ENCODE peak calls at places on chromosomes 4 and X, in five cellular contexts. One of them, this sample, is unnamed.

GRCh38 chr4:34182346-34182745 is 2062.0 kb downstream of the ARAP2 start:
- DNase-seq in colonic mucosa: no peak
- DNase-seq in activated CD4-positive, alpha-beta T cell treated with anti-CD3 and anti-CD28 coated beads for 1 hour: no peak
- DNase-seq in foreskin fibroblast: peak
- DNase-seq in hepatocyte: no peak
- DNase-seq in this sample: no peak

GRCh38 chr4:140085062-140085622 is 68.8 kb downstream of the MAML3 start:
- DNase-seq in foreskin fibroblast: no peak
- DNase-seq in hepatocyte: peak
- DNase-seq in activated CD4-positive, alpha-beta T cell treated with anti-CD3 and anti-CD28 coated beads for 1 hour: no peak
- DNase-seq in colonic mucosa: no peak
- DNase-seq in this sample: no peak

GRCh38 chr4:174307694-174308093 is 24.0 kb downstream of the CEP44 start:
- DNase-seq in foreskin fibroblast: no peak
- DNase-seq in colonic mucosa: no peak
- DNase-seq in hepatocyte: no peak
- DNase-seq in activated CD4-positive, alpha-beta T cell treated with anti-CD3 and anti-CD28 coated beads for 1 hour: no peak
- DNase-seq in this sample: no peak

GRCh38 chrX:9677098-9677739 is 88.4 kb downstream of the GPR143 start:
- DNase-seq in colonic mucosa: peak
- DNase-seq in hepatocyte: no peak
- DNase-seq in activated CD4-positive, alpha-beta T cell treated with anti-CD3 and anti-CD28 coated beads for 1 hour: no peak
- DNase-seq in foreskin fibroblast: peak
- DNase-seq in this sample: no peak

GRCh38 chrX:109797311-109797975 is 64.4 kb upstream of the ACSL4 start:
- DNase-seq in colonic mucosa: no peak
- DNase-seq in activated CD4-positive, alpha-beta T cell treated with anti-CD3 and anti-CD28 coated beads for 1 hour: no peak
- DNase-seq in hepatocyte: no peak
- DNase-seq in foreskin fibroblast: peak
- DNase-seq in this sample: no peak

GRCh38 chr4:5366421-5366820 is 315.1 kb downstream of the STK32B start:
- DNase-seq in foreskin fibroblast: no peak
- DNase-seq in colonic mucosa: no peak
- DNase-seq in activated CD4-positive, alpha-beta T cell treated with anti-CD3 and anti-CD28 coated beads for 1 hour: no peak
- DNase-seq in hepatocyte: no peak
- DNase-seq in this sample: no peak

GRCh38 chrX:153968754-153969124 is 2.9 kb downstream of the HCFC1 start:
- DNase-seq in foreskin fibroblast: peak
- DNase-seq in activated CD4-positive, alpha-beta T cell treated with anti-CD3 and anti-CD28 coated beads for 1 hour: peak
- DNase-seq in colonic mucosa: no peak
- DNase-seq in hepatocyte: no peak
- DNase-seq in this sample: no peak

GRCh38 chrX:135000516-135000915 is 9.7 kb downstream of the SMIM10 start:
- DNase-seq in foreskin fibroblast: peak
- DNase-seq in hepatocyte: no peak
- DNase-seq in activated CD4-positive, alpha-beta T cell treated with anti-CD3 and anti-CD28 coated beads for 1 hour: no peak
- DNase-seq in colonic mucosa: no peak
- DNase-seq in this sample: no peak

GRCh38 chr4:141807073-141807472 is 170.7 kb downstream of the IL15 start:
- DNase-seq in foreskin fibroblast: peak
- DNase-seq in activated CD4-positive, alpha-beta T cell treated with anti-CD3 and anti-CD28 coated beads for 1 hour: no peak
- DNase-seq in colonic mucosa: no peak
- DNase-seq in hepatocyte: no peak
- DNase-seq in this sample: no peak

GRCh38 chrX:101257448-101258259 is 33.5 kb downstream of the TAF7L start:
- DNase-seq in activated CD4-positive, alpha-beta T cell treated with anti-CD3 and anti-CD28 coated beads for 1 hour: no peak
- DNase-seq in hepatocyte: no peak
- DNase-seq in foreskin fibroblast: peak
- DNase-seq in colonic mucosa: no peak
- DNase-seq in this sample: no peak

GRCh38 chrX:48942895-48943294 is 14.5 kb downstream of the OTUD5 start:
- DNase-seq in colonic mucosa: no peak
- DNase-seq in foreskin fibroblast: no peak
- DNase-seq in activated CD4-positive, alpha-beta T cell treated with anti-CD3 and anti-CD28 coated beads for 1 hour: no peak
- DNase-seq in hepatocyte: no peak
- DNase-seq in this sample: no peak

GRCh38 chr4:96519291-96519690 is 679.4 kb downstream of the PDHA2 start:
- DNase-seq in foreskin fibroblast: no peak
- DNase-seq in colonic mucosa: no peak
- DNase-seq in hepatocyte: no peak
- DNase-seq in activated CD4-positive, alpha-beta T cell treated with anti-CD3 and anti-CD28 coated beads for 1 hour: no peak
- DNase-seq in this sample: no peak

GRCh38 chrX:121254336-121254735 is 206.9 kb downstream of the GLUD2 start:
- DNase-seq in activated CD4-positive, alpha-beta T cell treated with anti-CD3 and anti-CD28 coated beads for 1 hour: no peak
- DNase-seq in colonic mucosa: no peak
- DNase-seq in hepatocyte: no peak
- DNase-seq in foreskin fibroblast: peak
- DNase-seq in this sample: no peak

GRCh38 chr4:95549246-95550138 is 719 bp upstream of the UNC5C start:
- DNase-seq in foreskin fibroblast: peak
- DNase-seq in hepatocyte: peak
- DNase-seq in colonic mucosa: peak
- DNase-seq in activated CD4-positive, alpha-beta T cell treated with anti-CD3 and anti-CD28 coated beads for 1 hour: no peak
- DNase-seq in this sample: no peak

GRCh38 chr4:79877511-79877910 is 195.5 kb downstream of the ANTXR2 start:
- DNase-seq in activated CD4-positive, alpha-beta T cell treated with anti-CD3 and anti-CD28 coated beads for 1 hour: no peak
- DNase-seq in foreskin fibroblast: no peak
- DNase-seq in hepatocyte: no peak
- DNase-seq in colonic mucosa: no peak
- DNase-seq in this sample: no peak

GRCh38 chr4:117467404-117467803 is 382.0 kb upstream of the TRAM1L1 start:
- DNase-seq in foreskin fibroblast: peak
- DNase-seq in colonic mucosa: no peak
- DNase-seq in activated CD4-positive, alpha-beta T cell treated with anti-CD3 and anti-CD28 coated beads for 1 hour: no peak
- DNase-seq in hepatocyte: no peak
- DNase-seq in this sample: no peak

GRCh38 chr4:179415016-179415841 is 1973.0 kb upstream of the AGA start:
- DNase-seq in foreskin fibroblast: no peak
- DNase-seq in colonic mucosa: no peak
- DNase-seq in hepatocyte: no peak
- DNase-seq in activated CD4-positive, alpha-beta T cell treated with anti-CD3 and anti-CD28 coated beads for 1 hour: no peak
- DNase-seq in this sample: no peak

GRCh38 chr4:143625632-143626031 is 74.8 kb downstream of the FREM3 start:
- DNase-seq in activated CD4-positive, alpha-beta T cell treated with anti-CD3 and anti-CD28 coated beads for 1 hour: no peak
- DNase-seq in colonic mucosa: no peak
- DNase-seq in hepatocyte: no peak
- DNase-seq in foreskin fibroblast: peak
- DNase-seq in this sample: no peak

GRCh38 chr4:77861500-77861899 is 1.1 kb upstream of the MRPL1 start:
- DNase-seq in foreskin fibroblast: peak
- DNase-seq in activated CD4-positive, alpha-beta T cell treated with anti-CD3 and anti-CD28 coated beads for 1 hour: no peak
- DNase-seq in colonic mucosa: no peak
- DNase-seq in hepatocyte: no peak
- DNase-seq in this sample: no peak

GRCh38 chr4:76251448-76252270 is at the start of gene FAM47E:
- DNase-seq in hepatocyte: peak
- DNase-seq in activated CD4-positive, alpha-beta T cell treated with anti-CD3 and anti-CD28 coated beads for 1 hour: no peak
- DNase-seq in colonic mucosa: peak
- DNase-seq in foreskin fibroblast: peak
- DNase-seq in this sample: peak

GRCh38 chrX:108447303-108447702 is 7.7 kb downstream of the COL4A5 start:
- DNase-seq in colonic mucosa: no peak
- DNase-seq in foreskin fibroblast: peak
- DNase-seq in hepatocyte: no peak
- DNase-seq in activated CD4-positive, alpha-beta T cell treated with anti-CD3 and anti-CD28 coated beads for 1 hour: no peak
- DNase-seq in this sample: no peak

GRCh38 chrX:153580700-153581386 is 18.1 kb downstream of the CCNQ start:
- DNase-seq in colonic mucosa: no peak
- DNase-seq in foreskin fibroblast: no peak
- DNase-seq in hepatocyte: no peak
- DNase-seq in activated CD4-positive, alpha-beta T cell treated with anti-CD3 and anti-CD28 coated beads for 1 hour: no peak
- DNase-seq in this sample: no peak

GRCh38 chrX:9595131-9595530 is 130.3 kb downstream of the TBL1X start:
- DNase-seq in foreskin fibroblast: no peak
- DNase-seq in activated CD4-positive, alpha-beta T cell treated with anti-CD3 and anti-CD28 coated beads for 1 hour: no peak
- DNase-seq in hepatocyte: no peak
- DNase-seq in colonic mucosa: no peak
- DNase-seq in this sample: no peak

GRCh38 chr4:94961420-94961819 is 203.7 kb downstream of the BMPR1B start:
- DNase-seq in colonic mucosa: no peak
- DNase-seq in activated CD4-positive, alpha-beta T cell treated with anti-CD3 and anti-CD28 coated beads for 1 hour: no peak
- DNase-seq in foreskin fibroblast: no peak
- DNase-seq in hepatocyte: no peak
- DNase-seq in this sample: no peak

GRCh38 chr4:19684079-19684478 is 567.6 kb upstream of the SLIT2 start:
- DNase-seq in hepatocyte: no peak
- DNase-seq in foreskin fibroblast: peak
- DNase-seq in activated CD4-positive, alpha-beta T cell treated with anti-CD3 and anti-CD28 coated beads for 1 hour: no peak
- DNase-seq in colonic mucosa: no peak
- DNase-seq in this sample: no peak

GRCh38 chr4:164904941-164905340 is 28.0 kb downstream of the APELA start:
- DNase-seq in colonic mucosa: no peak
- DNase-seq in activated CD4-positive, alpha-beta T cell treated with anti-CD3 and anti-CD28 coated beads for 1 hour: no peak
- DNase-seq in foreskin fibroblast: no peak
- DNase-seq in hepatocyte: no peak
- DNase-seq in this sample: no peak

GRCh38 chr4:38804654-38805295 is at the start of gene TLR1:
- DNase-seq in hepatocyte: peak
- DNase-seq in foreskin fibroblast: peak
- DNase-seq in colonic mucosa: no peak
- DNase-seq in activated CD4-positive, alpha-beta T cell treated with anti-CD3 and anti-CD28 coated beads for 1 hour: no peak
- DNase-seq in this sample: no peak